ENCODE peak calls at places on chromosomes 2 and 18, in four cellular contexts. P is HepG2, Q is K562, V is GM12878. U is an unnamed sample.

GRCh38 chr18:67425724-67426123 is 90.8 kb downstream of the DSEL start:
- DNase-seq in Q (no peak), P (no peak), V (no peak), U (no peak)

GRCh38 chr2:232385660-232386489 is 7.3 kb downstream of the ALPP start:
- DNase-seq in Q (no peak), P (no peak), V (no peak), U (no peak)

GRCh38 chr2:176101862-176102261 is 2.3 kb downstream of the HOXD12 start:
- DNase-seq in Q (no peak), V (no peak), P (no peak), U (no peak)

GRCh38 chr2:230541934-230542380 is 126.0 kb downstream of the SP100 start:
- DNase-seq in V (peak; percentile 54), Q (no peak), P (no peak), U (no peak)

GRCh38 chr18:22024924-22025323 is 144.5 kb upstream of the GATA6 start:
- DNase-seq in Q (no peak), V (no peak), P (no peak), U (no peak)

GRCh38 chr2:171244970-171245782 is 84.5 kb upstream of the TLK1 start:
- DNase-seq in V (no peak), P (no peak), Q (no peak), U (no peak)

GRCh38 chr2:10497797-10498251 is 49.7 kb upstream of the ODC1 start:
- DNase-seq in P (peak; percentile 52), V (no peak), Q (peak; percentile 90), U (no peak)

GRCh38 chr2:234768608-234769196 is 183.1 kb upstream of the SH3BP4 start:
- DNase-seq in V (no peak), Q (no peak), P (no peak), U (no peak)

GRCh38 chr2:119402645-119403560 is 28.8 kb upstream of the TMEM37 start:
- DNase-seq in Q (no peak), P (no peak), V (no peak), U (no peak)

GRCh38 chr2:98559581-98559980 is 48.7 kb downstream of the COA5 start:
- DNase-seq in P (no peak), V (no peak), Q (no peak), U (no peak)

GRCh38 chr2:109427661-109428091 is 186.1 kb downstream of the SEPTIN10 start:
- DNase-seq in P (no peak), V (no peak), Q (no peak), U (no peak)

GRCh38 chr18:45689386-45689785 is 34.6 kb upstream of the SLC14A1 start:
- DNase-seq in V (no peak), P (no peak), Q (no peak), U (no peak)

GRCh38 chr2:95179451-95179850 is 13.8 kb downstream of the ZNF2 start:
- DNase-seq in P (no peak), V (no peak), Q (no peak), U (no peak)

GRCh38 chr18:79498662-79499061 is 102.9 kb downstream of the NFATC1 start:
- DNase-seq in P (no peak), Q (no peak), V (no peak), U (no peak)

GRCh38 chr2:9230051-9230802 is 23.6 kb downstream of the ASAP2 start:
- DNase-seq in V (no peak), Q (no peak), P (no peak), U (no peak)

GRCh38 chr18:37489998-37490397 is 75.6 kb downstream of the CELF4 start:
- DNase-seq in V (no peak), P (no peak), Q (no peak), U (no peak)

GRCh38 chr18:45792551-45793294 is 32.8 kb upstream of the SIGLEC15 start:
- DNase-seq in Q (no peak), P (no peak), V (no peak), U (no peak)

GRCh38 chr2:95393901-95394300 is 8.6 kb upstream of the FAHD2A start:
- DNase-seq in Q (no peak), P (no peak), V (no peak), U (no peak)

GRCh38 chr18:44520981-44521672 is 159.6 kb upstream of the SETBP1 start:
- DNase-seq in P (no peak), V (no peak), Q (no peak), U (no peak)

GRCh38 chr2:32135409-32135808 is 30.3 kb upstream of the SLC30A6 start:
- DNase-seq in P (peak; percentile 68), V (no peak), Q (peak; percentile 41), U (no peak)

GRCh38 chr2:52918551-52918950 is 849.1 kb upstream of the CHAC2 start:
- DNase-seq in V (no peak), Q (no peak), P (no peak), U (no peak)

GRCh38 chr2:180240774-180241173 is 233.7 kb upstream of the CWC22 start:
- DNase-seq in Q (no peak), V (no peak), P (no peak), U (no peak)

GRCh38 chr18:903703-904102 is 968 bp upstream of the ADCYAP1 start:
- DNase-seq in P (no peak), V (no peak), Q (peak; percentile 75), U (peak; percentile 83)

DNA sequence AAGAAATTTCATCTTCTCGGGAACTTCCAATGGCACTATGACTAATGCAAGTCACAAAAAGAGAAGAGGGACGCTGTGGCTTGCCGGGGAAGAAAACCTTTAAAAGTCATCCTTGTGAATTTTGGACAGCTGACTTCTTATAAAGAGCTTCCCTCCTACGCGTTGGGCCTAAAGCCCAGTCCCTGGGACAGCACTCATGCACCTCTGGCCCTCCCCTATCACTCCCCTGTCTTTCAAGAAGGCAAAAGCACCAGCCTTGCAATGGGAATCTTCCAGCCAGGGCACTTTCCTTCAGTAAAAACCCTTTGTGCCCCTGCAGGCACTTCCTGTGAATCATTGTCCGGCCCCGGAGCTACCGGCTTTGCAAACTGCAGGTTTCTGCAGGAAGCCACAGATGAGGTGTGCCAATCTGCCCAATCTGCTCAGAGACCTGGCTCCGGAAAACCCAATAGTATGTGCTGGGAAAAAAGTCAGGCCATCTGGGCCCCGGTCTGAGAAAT is 7.1 kb downstream of the MREG start:
- DNase-seq in Q (no peak), V (peak; percentile 73), P (no peak), U (peak; percentile 50)
- TF ChIP-seq CBFB in Q (no peak), V (no peak), P (no peak), U (no peak)

DNA sequence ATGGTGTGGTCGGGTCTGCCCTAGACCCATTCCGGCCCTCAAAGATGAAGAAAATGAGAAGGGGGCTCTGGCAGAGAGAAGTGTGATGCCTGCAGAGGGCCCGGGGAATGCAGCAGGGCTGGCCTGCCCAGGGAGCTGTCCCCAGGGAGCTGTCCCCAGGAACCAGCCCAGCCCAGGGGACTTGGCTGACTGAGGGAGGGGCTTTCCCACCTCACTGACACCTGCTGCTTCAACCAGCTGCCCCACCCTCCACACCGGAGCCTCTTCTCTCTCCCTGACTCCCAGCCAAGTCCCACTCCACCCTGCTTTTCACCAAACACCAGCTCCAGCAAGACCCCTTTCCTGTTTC is 111.2 kb downstream of the STPG4 start:
- DNase-seq in V (no peak), P (no peak), Q (no peak), U (no peak)
- TF ChIP-seq CTCF in V (no peak), P (no peak), Q (no peak), U (no peak)

DNA sequence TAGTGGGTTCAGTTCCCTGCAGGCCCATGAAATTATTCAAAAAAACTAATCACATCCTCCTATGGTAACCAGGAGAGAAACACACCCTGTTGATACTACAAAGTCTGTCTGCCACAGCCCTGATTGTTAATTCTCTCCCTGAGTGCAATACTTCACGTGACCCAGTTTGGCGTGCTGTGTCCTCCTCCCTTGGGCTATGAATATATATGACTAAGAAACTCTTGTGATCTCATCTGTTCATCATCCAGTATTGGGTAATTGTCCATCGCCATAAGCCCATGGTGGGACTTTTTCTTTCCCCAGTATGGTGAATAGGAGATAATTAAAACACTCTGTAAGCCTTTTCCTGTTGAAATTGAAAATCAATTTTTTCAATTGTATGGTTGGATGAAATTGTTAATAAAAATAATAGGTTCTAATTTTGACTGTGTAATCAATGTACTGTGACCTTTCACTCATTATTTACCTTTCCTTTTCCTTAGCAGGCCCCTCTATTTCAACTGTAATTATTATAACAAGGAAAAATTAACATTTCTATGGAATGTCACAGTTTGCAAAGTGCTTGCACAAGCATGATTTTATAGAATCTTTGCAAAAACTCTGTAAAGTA is 1822.6 kb downstream of the SUCLG1 start:
- DNase-seq in P (no peak), Q (no peak), V (no peak), U (no peak)
- TF ChIP-seq CBFB in P (no peak), Q (no peak), V (no peak), U (no peak)

DNA sequence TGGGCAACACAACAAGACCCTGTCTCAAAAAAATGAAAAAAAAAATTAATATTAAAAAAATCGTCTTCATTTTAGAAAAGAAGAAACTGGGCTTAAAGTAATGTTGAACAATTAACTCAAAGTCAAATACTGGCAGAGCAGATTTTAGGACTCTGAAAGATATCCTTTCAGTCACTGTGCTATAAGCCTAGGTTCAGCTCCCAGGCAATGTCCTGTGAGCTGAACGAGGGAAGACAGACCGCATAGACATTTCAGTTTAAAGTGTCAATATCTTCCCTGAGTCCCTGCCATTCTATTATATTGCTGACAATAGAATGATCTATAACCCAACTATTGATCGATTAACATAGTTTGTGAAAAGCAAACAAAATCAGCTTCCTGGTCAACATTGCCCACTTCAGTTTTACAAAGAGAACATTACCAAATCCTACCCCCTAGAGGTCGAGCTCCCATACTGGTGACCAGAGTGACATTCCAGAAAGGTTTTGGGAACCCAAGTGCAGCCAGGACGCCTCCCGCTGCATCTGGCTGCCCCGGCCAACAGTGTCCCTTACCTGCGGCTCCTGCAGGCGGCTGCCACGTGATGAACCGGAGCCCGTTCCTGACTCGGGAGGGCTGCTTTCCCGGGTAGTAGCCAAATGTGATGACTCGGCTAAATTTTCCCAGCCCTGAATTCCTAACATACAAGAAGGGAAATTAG is 639 bp downstream of the MRO start:
- DNase-seq in Q (peak; percentile 16), P (peak; percentile 56), V (no peak), U (peak; percentile 76)
- TF ChIP-seq CTCF in Q (no peak), P (peak; percentile 41), V (no peak), U (no peak)

GRCh38 chr2:239496700-239497099 is 95.9 kb upstream of the HDAC4 start:
- DNase-seq in V (no peak), Q (peak; percentile 38), P (no peak), U (no peak)
- TF ChIP-seq CBFB in V (no peak), Q (no peak), P (no peak), U (no peak)

DNA sequence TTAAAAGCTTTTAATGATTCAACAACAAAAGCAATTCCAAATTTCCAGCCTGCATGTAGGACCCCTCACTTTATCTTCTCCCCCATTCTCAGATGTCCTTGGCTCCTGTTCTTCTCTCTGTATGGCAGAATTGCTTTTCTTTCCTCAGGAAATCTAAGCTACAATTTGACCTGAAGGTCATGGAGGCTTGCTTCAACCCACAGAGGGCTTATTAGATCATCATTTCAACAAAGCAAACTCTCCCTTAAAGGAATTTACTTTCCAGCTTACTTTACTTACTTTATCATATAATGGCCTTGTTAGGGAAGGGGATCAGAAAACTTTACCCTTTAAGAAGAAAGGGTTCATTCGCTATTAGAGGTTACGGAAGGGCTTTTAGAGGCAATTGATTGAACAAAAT is 211.5 kb downstream of the RAD51AP2 start:
- DNase-seq in P (no peak), V (no peak), Q (no peak), U (no peak)
- TF ChIP-seq CTCF in P (no peak), V (no peak), Q (no peak), U (no peak)